ENCODE peak calls at places on chromosomes 1 and 21, in eight cellular contexts. D is mammary epithelial cell, T is uterus, P is WERI-Rb-1, Y is pancreas, Z is adrenal gland, I is fibroblast of the aortic adventitia, G is tibial artery. U is an unnamed sample.

GRCh38 chr1:78831731-78832360 is 174.7 kb downstream of the ADGRL4 start:
- DNase-seq in Z (no peak), T (no peak), D (peak), I (peak), G (no peak), Y (no peak), P (no peak), U (no peak)

GRCh38 chr1:167617100-167617949 is 12.7 kb upstream of the RCSD1 start:
- DNase-seq in G (peak), Y (no peak), T (peak), I (no peak), D (peak), Z (peak), P (no peak), U (peak)

GRCh38 chr1:233242827-233243483 is 52.6 kb downstream of the PCNX2 start:
- DNase-seq in I (no peak), T (no peak), G (no peak), Y (no peak), Z (no peak), D (no peak), P (no peak), U (no peak)

GRCh38 chr1:181038399-181038873 is 4.7 kb downstream of the MR1 start:
- DNase-seq in Y (no peak), G (no peak), P (peak), D (peak), I (peak), T (peak), Z (peak), U (peak)

GRCh38 chr1:218646288-218646687 is 301.2 kb downstream of the TGFB2 start:
- DNase-seq in G (no peak), I (no peak), D (no peak), Z (no peak), T (no peak), P (no peak), Y (no peak), U (no peak)

GRCh38 chr1:169144941-169145626 is 38.6 kb downstream of the ATP1B1 start:
- DNase-seq in P (no peak), G (no peak), D (no peak), T (no peak), I (no peak), Y (no peak), Z (no peak), U (no peak)

GRCh38 chr1:66271904-66272254 is 262.1 kb upstream of the SGIP1 start:
- DNase-seq in G (peak), I (peak), P (no peak), Z (peak), T (peak), Y (peak), D (peak), U (peak)

GRCh38 chr1:35369922-35370671 is 101.6 kb downstream of the ZMYM4 start:
- DNase-seq in D (no peak), Y (no peak), T (peak), Z (peak), P (no peak), G (no peak), I (peak), U (no peak)

GRCh38 chr1:228081578-228082259 is 789 bp upstream of the ARF1 start:
- DNase-seq in I (no peak), P (no peak), D (no peak), T (no peak), Y (peak), G (peak), Z (peak), U (no peak)

GRCh38 chr1:1670866-1671265 is 12.1 kb upstream of the CDK11B start:
- DNase-seq in Y (no peak), P (no peak), I (no peak), Z (no peak), D (no peak), T (no peak), G (peak), U (peak)

GRCh38 chr1:111203681-111204210 is 3.3 kb upstream of the DENND2D start:
- DNase-seq in Y (peak), G (peak), I (no peak), D (peak), Z (peak), P (peak), T (peak), U (peak)

GRCh38 chr1:30623431-30623830 is 100.0 kb downstream of the MATN1 start:
- DNase-seq in I (no peak), Z (no peak), G (no peak), D (no peak), P (no peak), Y (no peak), T (no peak), U (no peak)

GRCh38 chr1:168752171-168752570 is 23.2 kb upstream of the DPT start:
- DNase-seq in I (peak), P (no peak), G (no peak), D (peak), Z (no peak), T (no peak), Y (no peak), U (no peak)

GRCh38 chr1:231420959-231421615 is 1.0 kb downstream of the EGLN1 start:
- DNase-seq in D (peak), P (peak), T (peak), I (peak), G (peak), Z (peak), Y (peak), U (peak)

GRCh38 chr1:226653311-226653921 is 85.7 kb downstream of the ITPKB start:
- DNase-seq in T (no peak), P (no peak), Z (no peak), G (no peak), Y (no peak), I (no peak), D (no peak), U (peak)

GRCh38 chr1:3482590-3482899 is 28.1 kb downstream of the ARHGEF16 start:
- DNase-seq in Z (no peak), Y (no peak), I (no peak), T (no peak), P (peak), D (no peak), G (no peak), U (no peak)

GRCh38 chr1:28288487-28288886 is 29.2 kb downstream of the SESN2 start:
- DNase-seq in T (no peak), Y (no peak), Z (no peak), D (no peak), P (no peak), G (no peak), I (no peak), U (no peak)

DNA sequence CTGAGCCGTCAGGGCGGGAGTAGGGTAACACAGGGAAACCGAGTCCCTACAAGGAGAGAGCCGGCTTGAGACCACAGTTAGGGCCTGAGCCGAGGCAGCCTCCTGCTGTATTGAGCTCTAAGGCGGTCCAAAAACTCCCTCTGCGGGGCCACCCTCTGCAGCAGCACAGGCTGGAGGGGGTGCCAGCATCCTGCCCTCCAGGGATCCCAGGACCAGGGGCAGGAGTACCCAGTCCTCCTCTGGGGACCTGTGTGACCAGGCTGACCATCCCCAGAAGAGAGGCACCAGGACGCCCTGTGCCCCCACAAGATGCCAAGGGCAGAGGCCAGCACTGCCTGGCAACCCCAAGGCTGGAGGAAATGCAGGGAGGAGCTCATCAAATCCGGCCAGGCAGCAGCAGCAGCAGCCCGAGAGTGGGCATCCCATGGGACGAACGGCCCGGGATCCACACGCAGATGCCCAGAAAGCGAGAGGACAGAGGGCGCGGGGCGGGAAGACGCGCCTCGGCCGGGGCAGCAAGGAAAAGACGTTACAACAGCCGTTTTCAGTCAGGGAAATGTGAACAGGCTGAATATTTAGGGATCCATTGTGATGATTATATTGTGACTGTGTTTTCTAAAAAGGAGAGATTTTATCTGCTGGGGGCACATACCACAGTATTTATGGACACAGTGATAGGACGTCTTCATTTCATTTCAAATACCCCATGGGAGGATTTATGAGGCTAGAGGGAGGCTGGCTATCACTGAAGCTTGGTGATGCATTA is 57.1 kb upstream of the COL18A1 start:
- DNase-seq in G (no peak), Y (no peak), Z (no peak), T (no peak), D (no peak), I (no peak), P (no peak), U (no peak)
- TF ChIP-seq CTCF in G (no peak), Y (no peak), Z (no peak), T (no peak), D (no peak), I (no peak), P (no peak), U (no peak)

GRCh38 chr21:18275740-18276139 is 31.1 kb downstream of the CHODL start:
- DNase-seq in D (no peak), P (no peak), I (no peak), Y (no peak), T (no peak), G (no peak), Z (no peak), U (no peak)
- H3K4me3 ChIP-seq in D (no peak), P (no peak), I (no peak), Y (no peak), T (no peak), G (no peak), Z (no peak), U (no peak)

DNA sequence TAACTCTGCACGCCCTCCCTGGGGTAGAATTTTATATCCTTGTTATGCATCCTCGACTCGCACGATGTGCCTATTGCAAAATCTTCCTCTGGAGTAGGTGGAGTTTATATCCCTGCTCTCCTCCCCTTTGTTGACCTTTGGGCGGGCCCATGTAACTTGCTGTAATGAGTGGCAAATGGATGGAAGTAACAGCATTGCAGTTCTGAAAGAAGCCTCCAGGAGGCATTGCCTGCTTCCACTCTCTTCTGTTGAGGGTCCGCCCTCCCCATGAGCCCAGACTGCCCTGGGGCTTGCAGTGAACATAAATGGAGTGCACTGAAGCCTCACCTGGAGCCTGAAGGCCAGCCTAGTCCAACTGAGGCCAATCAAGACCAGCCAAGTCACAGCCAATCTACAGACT is 62.2 kb upstream of the GRIK3 start:
- DNase-seq in Y (no peak), G (no peak), P (peak), I (no peak), T (no peak), Z (no peak), D (no peak), U (no peak)
- TF ChIP-seq CTCF in Y (no peak), G (no peak), P (peak), I (no peak), T (no peak), Z (no peak), D (no peak), U (no peak)

DNA sequence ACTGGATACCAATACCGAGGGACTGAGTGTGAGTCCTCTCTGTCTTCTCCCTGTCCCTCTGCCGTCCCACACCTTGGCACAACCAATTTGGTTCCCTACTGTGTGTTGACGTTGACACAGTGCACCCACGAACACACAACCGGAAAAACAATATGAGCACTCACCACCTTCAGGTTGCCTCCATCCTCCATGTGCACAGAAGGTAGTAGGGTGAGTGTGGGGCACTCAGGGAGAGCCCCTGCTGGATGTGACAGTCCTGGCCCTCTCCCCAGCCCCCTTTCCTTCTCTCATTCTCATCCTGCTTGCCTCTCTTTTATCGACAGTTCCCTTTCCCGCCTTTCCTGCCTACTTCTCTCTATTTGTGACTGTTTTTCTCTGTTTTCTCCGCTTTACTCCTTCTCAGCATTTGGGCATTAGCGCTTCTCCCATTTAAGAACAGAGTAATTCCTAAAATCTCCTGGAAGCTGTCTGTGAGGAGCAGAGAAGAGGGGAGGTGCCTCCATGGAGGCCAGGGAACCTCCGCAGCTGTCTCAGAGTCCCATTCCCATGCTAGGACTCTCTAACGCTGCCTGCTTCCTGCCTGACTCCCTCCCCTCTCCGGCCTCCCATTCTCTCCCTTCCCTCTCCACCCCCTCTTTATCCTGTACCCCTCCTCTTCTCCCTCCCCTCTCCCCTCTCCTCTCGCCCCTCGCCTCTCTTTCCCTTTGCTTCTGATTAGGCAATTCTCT is 16.4 kb downstream of the CADM3 start:
- DNase-seq in D (no peak), T (no peak), Y (no peak), G (no peak), I (no peak), Z (no peak), P (no peak), U (no peak)
- H3K4me3 ChIP-seq in D (no peak), T (no peak), Y (peak), G (peak), I (no peak), Z (no peak), P (no peak), U (peak)

GRCh38 chr21:37565530-37566223 is 199.1 kb downstream of the DYRK1A start:
- DNase-seq in Y (no peak), Z (no peak), D (no peak), I (peak), T (no peak), G (no peak), P (no peak), U (no peak)
- TF ChIP-seq CTCF in Y (no peak), Z (no peak), D (no peak), I (no peak), T (no peak), G (no peak), P (no peak), U (no peak)

U was measured in Peyer's patch.